ENCODE peak calls at places on chromosomes 11 and 22, in five cellular contexts. Z is fibroblast of the conjunctiva; P is neural progenitor cell; V is stimulated activated CD4-positive, alpha-beta T cell treated with anti-CD3 and anti-CD28 coated beads, Interleukin-1b, Interleukin-23, amount 100 ng/mL, for 1 hour; E is posterior cingulate gyrus. M is an unnamed sample.

GRCh38 chr11:48538991-48539390 is 50.4 kb downstream of the OR4A47 start:
- DNase-seq in P (no peak), V (no peak), Z (no peak), E (no peak), M (no peak)

GRCh38 chr11:105071060-105071732 is 26.1 kb upstream of the CARD16 start:
- DNase-seq in V (no peak), P (no peak), E (no peak), Z (no peak), M (no peak)

GRCh38 chr11:80167766-80168165 is 726.9 kb upstream of the TENM4 start:
- DNase-seq in P (peak; percentile 45), E (no peak), V (no peak), Z (no peak), M (no peak)

GRCh38 chr11:83663446-83663845 is 377.3 kb upstream of the CCDC90B start:
- DNase-seq in V (no peak), Z (no peak), P (no peak), E (no peak), M (no peak)

GRCh38 chr11:59787816-59788215 is 22.8 kb downstream of the MRPL16 start:
- DNase-seq in Z (no peak), P (no peak), E (no peak), V (no peak), M (no peak)

GRCh38 chr11:64358907-64359711 is at the start of gene RPS6KA4:
- DNase-seq in P (peak; percentile 88), V (no peak), E (no peak), Z (no peak), M (no peak)

GRCh38 chr22:25630446-25630845 is 66.0 kb downstream of the GRK3 start:
- DNase-seq in Z (no peak), E (no peak), P (no peak), V (no peak), M (no peak)

GRCh38 chr11:115198301-115198700 is 305.9 kb downstream of the CADM1 start:
- DNase-seq in Z (no peak), E (no peak), P (no peak), V (no peak), M (no peak)

GRCh38 chr11:132452616-132453015 is 1079.7 kb downstream of the OPCML start:
- DNase-seq in V (no peak), P (no peak), Z (no peak), E (no peak), M (no peak)

GRCh38 chr11:33701302-33701701 is 676 bp upstream of the C11orf91 start:
- DNase-seq in P (no peak), E (no peak), V (no peak), Z (no peak), M (no peak)

GRCh38 chr11:69189059-69189458 is 33.3 kb downstream of the SMIM38 start:
- DNase-seq in Z (no peak), V (no peak), E (no peak), P (no peak), M (no peak)

GRCh38 chr11:23233075-23233474 is 372.8 kb upstream of the CCDC179 start:
- DNase-seq in P (no peak), E (no peak), Z (peak; percentile 53), V (no peak), M (no peak)

GRCh38 chr11:112288021-112288420 is 27.4 kb upstream of the PLET1 start:
- DNase-seq in E (no peak), P (no peak), Z (no peak), V (no peak), M (no peak)

GRCh38 chr11:17822021-17822781 is 87.6 kb downstream of the KCNC1 start:
- DNase-seq in Z (no peak), E (no peak), V (no peak), P (no peak), M (no peak)

GRCh38 chr11:78350101-78350645 is 67.4 kb downstream of the GAB2 start:
- DNase-seq in E (no peak), P (peak; percentile 76), Z (no peak), V (no peak), M (no peak)

GRCh38 chr11:115133810-115134209 is 370.4 kb downstream of the CADM1 start:
- DNase-seq in P (no peak), V (no peak), E (no peak), Z (no peak), M (no peak)

GRCh38 chr11:24496728-24497396 is at the start of gene LUZP2:
- DNase-seq in Z (no peak), E (peak; percentile 15), V (no peak), P (peak; percentile 88), M (peak; percentile 63)

GRCh38 chr11:17077240-17077519 is 287 bp downstream of the RPS13 start:
- DNase-seq in P (no peak), E (no peak), Z (no peak), V (no peak), M (no peak)

GRCh38 chr11:96197221-96197620 is 145.8 kb downstream of the MAML2 start:
- DNase-seq in P (no peak), Z (no peak), V (no peak), E (no peak), M (no peak)

GRCh38 chr11:19093976-19094375 is 23.0 kb upstream of the ZDHHC13 start:
- DNase-seq in Z (no peak), P (no peak), V (no peak), E (no peak), M (no peak)

GRCh38 chr11:65553301-65554001 is 4.7 kb downstream of the LTBP3 start:
- DNase-seq in V (no peak), E (no peak), P (peak; percentile 63), Z (no peak), M (no peak)

GRCh38 chr22:36086170-36086490 is 57.5 kb upstream of the RBFOX2 start:
- DNase-seq in Z (no peak), E (no peak), V (no peak), P (no peak), M (no peak)

GRCh38 chr22:18110944-18111758 is 542 bp downstream of the TUBA8 start:
- DNase-seq in E (no peak), P (peak; percentile 29), Z (no peak), V (no peak), M (no peak)

GRCh38 chr11:68992743-68993255 is 12.0 kb upstream of the MRGPRD start:
- DNase-seq in Z (no peak), V (no peak), E (no peak), P (no peak), M (no peak)

GRCh38 chr22:43477966-43478365 is 66.2 kb downstream of the MPPED1 start:
- DNase-seq in V (no peak), Z (no peak), E (no peak), P (no peak), M (no peak)

GRCh38 chr11:1222491-1223345 is at the start of gene MUC5B:
- DNase-seq in V (no peak), E (no peak), Z (no peak), P (no peak), M (no peak)

GRCh38 chr11:3855808-3856491 is 486 bp downstream of the STIM1 start:
- DNase-seq in P (peak; percentile 37), Z (no peak), V (no peak), E (no peak), M (no peak)

GRCh38 chr11:9315078-9315688 is 790 bp upstream of the TMEM41B start:
- DNase-seq in P (peak; percentile 40), V (no peak), E (no peak), Z (no peak), M (peak; percentile 18)